ENCODE peak calls at places on chromosomes 2 and 18, in six cellular contexts. A is cardiac fibroblast, D is hepatocyte, S is neural crest cell, B is posterior cingulate gyrus, R is NCI-H2081. H is an unnamed sample.
A peak's percentile ranks its signal among the peaks of the same experiment; 100 is the strongest.

GRCh38 chr2:215637658-215638057 is 201.8 kb upstream of the FN1 start:
- DNase-seq in A (peak; percentile 50), D (no peak), S (no peak), B (no peak), R (no peak), H (no peak)

GRCh38 chr2:130369589-130370341 is 13.9 kb downstream of the PTPN18 start:
- DNase-seq in A (no peak), D (no peak), S (no peak), B (no peak), R (no peak), H (no peak)

GRCh38 chr2:158460632-158461297 is 4.0 kb downstream of the PKP4 start:
- DNase-seq in A (peak; percentile 36), D (no peak), S (no peak), B (no peak), R (no peak), H (no peak)

GRCh38 chr18:38493991-38494559 is 928.5 kb upstream of the CELF4 start:
- DNase-seq in A (no peak), D (no peak), S (no peak), B (no peak), R (no peak), H (no peak)

GRCh38 chr2:205770557-205770956 is 88.3 kb downstream of the NRP2 start:
- DNase-seq in A (no peak), D (no peak), S (no peak), B (no peak), R (no peak), H (no peak)

GRCh38 chr18:41371718-41372117 is 583.3 kb upstream of the PIK3C3 start:
- DNase-seq in A (peak; percentile 31), D (peak; percentile 17), S (no peak), B (no peak), R (peak; percentile 72), H (no peak)

GRCh38 chr2:30136729-30137444 is 9.9 kb upstream of the YPEL5 start:
- DNase-seq in A (no peak), D (no peak), S (no peak), B (no peak), R (no peak), H (no peak)

GRCh38 chr2:44884677-44885076 is 56.8 kb upstream of the SIX3 start:
- DNase-seq in A (no peak), D (no peak), S (no peak), B (no peak), R (no peak), H (no peak)

GRCh38 chr2:205774028-205774427 is 91.7 kb downstream of the NRP2 start:
- DNase-seq in A (no peak), D (no peak), S (no peak), B (no peak), R (no peak), H (no peak)

GRCh38 chr2:36568533-36569246 is 29.3 kb downstream of the FEZ2 start:
- DNase-seq in A (peak; percentile 56), D (no peak), S (no peak), B (no peak), R (no peak), H (no peak)

GRCh38 chr2:2095360-2096093 is 235.5 kb downstream of the MYT1L start:
- DNase-seq in A (no peak), D (no peak), S (no peak), B (no peak), R (no peak), H (no peak)

H was measured in pancreas.